ENCODE peak calls at places on chromosomes 16 and 17, in six cellular contexts. One of them, this sample, is unnamed.

GRCh38 chr17:55086635-55087058 is 118.1 kb downstream of the STXBP4 start:
- DNase-seq in COR-L47: no peak
- DNase-seq in AG04450: peak
- DNase-seq in lung: no peak
- DNase-seq in NCI-H1436: no peak
- DNase-seq in HCT116: peak
- DNase-seq in this sample: no peak

GRCh38 chr17:13027246-13027645 is 9.4 kb upstream of the ELAC2 start:
- DNase-seq in HCT116: no peak
- DNase-seq in COR-L47: no peak
- DNase-seq in AG04450: no peak
- DNase-seq in NCI-H1436: no peak
- DNase-seq in lung: no peak
- DNase-seq in this sample: no peak

GRCh38 chr17:48149174-48150106 is 41.9 kb downstream of the SNX11 start:
- DNase-seq in AG04450: no peak
- DNase-seq in HCT116: no peak
- DNase-seq in lung: no peak
- DNase-seq in COR-L47: peak
- DNase-seq in NCI-H1436: peak
- DNase-seq in this sample: no peak

GRCh38 chr16:18943414-18943813 is 17.2 kb upstream of the SMG1 start:
- DNase-seq in HCT116: no peak
- DNase-seq in COR-L47: no peak
- DNase-seq in AG04450: no peak
- DNase-seq in NCI-H1436: no peak
- DNase-seq in lung: no peak
- DNase-seq in this sample: no peak

GRCh38 chr17:7356779-7357178 is 1.8 kb downstream of the TMEM95 start:
- DNase-seq in AG04450: no peak
- DNase-seq in NCI-H1436: no peak
- DNase-seq in HCT116: no peak
- DNase-seq in lung: no peak
- DNase-seq in COR-L47: no peak
- DNase-seq in this sample: no peak

GRCh38 chr16:66440271-66440802 is 13.2 kb downstream of the BEAN1 start:
- DNase-seq in COR-L47: no peak
- DNase-seq in NCI-H1436: no peak
- DNase-seq in AG04450: no peak
- DNase-seq in lung: no peak
- DNase-seq in HCT116: no peak
- DNase-seq in this sample: no peak

GRCh38 chr16:50474138-50474537 is 74.1 kb upstream of the NKD1 start:
- DNase-seq in AG04450: no peak
- DNase-seq in NCI-H1436: no peak
- DNase-seq in HCT116: no peak
- DNase-seq in lung: no peak
- DNase-seq in COR-L47: no peak
- DNase-seq in this sample: no peak

GRCh38 chr17:77427471-77427991 is 286.8 kb downstream of the SEC14L1 start:
- DNase-seq in HCT116: no peak
- DNase-seq in NCI-H1436: no peak
- DNase-seq in lung: no peak
- DNase-seq in AG04450: no peak
- DNase-seq in COR-L47: no peak
- DNase-seq in this sample: peak

GRCh38 chr17:9875441-9875840 is 29.6 kb downstream of the RCVRN start:
- DNase-seq in HCT116: no peak
- DNase-seq in AG04450: no peak
- DNase-seq in lung: no peak
- DNase-seq in NCI-H1436: no peak
- DNase-seq in COR-L47: no peak
- DNase-seq in this sample: no peak

GRCh38 chr17:50206604-50207293 is 5.3 kb upstream of the COL1A1 start:
- DNase-seq in NCI-H1436: no peak
- DNase-seq in lung: no peak
- DNase-seq in HCT116: no peak
- DNase-seq in AG04450: no peak
- DNase-seq in COR-L47: peak
- DNase-seq in this sample: peak

GRCh38 chr16:89122322-89122831 is 28.7 kb downstream of the ACSF3 start:
- DNase-seq in lung: peak
- DNase-seq in AG04450: no peak
- DNase-seq in NCI-H1436: peak
- DNase-seq in HCT116: no peak
- DNase-seq in COR-L47: peak
- DNase-seq in this sample: peak

GRCh38 chr16:17305694-17306093 is 165.1 kb downstream of the XYLT1 start:
- DNase-seq in HCT116: no peak
- DNase-seq in COR-L47: no peak
- DNase-seq in NCI-H1436: no peak
- DNase-seq in lung: no peak
- DNase-seq in AG04450: no peak
- DNase-seq in this sample: no peak

GRCh38 chr17:49156256-49156655 is 23.7 kb downstream of the B4GALNT2 start:
- DNase-seq in HCT116: no peak
- DNase-seq in COR-L47: no peak
- DNase-seq in AG04450: no peak
- DNase-seq in lung: no peak
- DNase-seq in NCI-H1436: no peak
- DNase-seq in this sample: no peak

GRCh38 chr16:58051296-58051695 is 25.7 kb downstream of the MMP15 start:
- DNase-seq in lung: no peak
- DNase-seq in COR-L47: no peak
- DNase-seq in NCI-H1436: no peak
- DNase-seq in HCT116: no peak
- DNase-seq in AG04450: no peak
- DNase-seq in this sample: no peak

GRCh38 chr16:68792465-68793324 is 50.6 kb upstream of the TANGO6 start:
- DNase-seq in AG04450: no peak
- DNase-seq in lung: no peak
- DNase-seq in NCI-H1436: no peak
- DNase-seq in COR-L47: no peak
- DNase-seq in HCT116: no peak
- DNase-seq in this sample: no peak

GRCh38 chr16:72426416-72426815 is 254.5 kb upstream of the PMFBP1 start:
- DNase-seq in COR-L47: no peak
- DNase-seq in AG04450: no peak
- DNase-seq in lung: no peak
- DNase-seq in NCI-H1436: no peak
- DNase-seq in HCT116: no peak
- DNase-seq in this sample: no peak

GRCh38 chr17:66542967-66543525 is 240.6 kb downstream of the PRKCA start:
- DNase-seq in lung: no peak
- DNase-seq in AG04450: peak
- DNase-seq in NCI-H1436: no peak
- DNase-seq in COR-L47: no peak
- DNase-seq in HCT116: no peak
- DNase-seq in this sample: no peak

GRCh38 chr17:9403207-9403606 is 172.4 kb downstream of the STX8 start:
- DNase-seq in NCI-H1436: no peak
- DNase-seq in COR-L47: no peak
- DNase-seq in lung: no peak
- DNase-seq in HCT116: no peak
- DNase-seq in AG04450: no peak
- DNase-seq in this sample: no peak

GRCh38 chr17:81717049-81717765 is 5.1 kb downstream of the SLC25A10 start:
- DNase-seq in NCI-H1436: no peak
- DNase-seq in lung: no peak
- DNase-seq in AG04450: no peak
- DNase-seq in COR-L47: no peak
- DNase-seq in HCT116: no peak
- DNase-seq in this sample: no peak

GRCh38 chr17:67178555-67178954 is 66.4 kb downstream of the HELZ start:
- DNase-seq in lung: no peak
- DNase-seq in AG04450: no peak
- DNase-seq in NCI-H1436: no peak
- DNase-seq in COR-L47: no peak
- DNase-seq in HCT116: no peak
- DNase-seq in this sample: no peak

GRCh38 chr17:81003711-81004335 is 12.2 kb downstream of the CHMP6 start:
- DNase-seq in COR-L47: no peak
- DNase-seq in NCI-H1436: no peak
- DNase-seq in HCT116: no peak
- DNase-seq in lung: no peak
- DNase-seq in AG04450: no peak
- DNase-seq in this sample: no peak

GRCh38 chr16:29688172-29688571 is 9.2 kb downstream of the QPRT start:
- DNase-seq in COR-L47: no peak
- DNase-seq in NCI-H1436: no peak
- DNase-seq in lung: no peak
- DNase-seq in HCT116: no peak
- DNase-seq in AG04450: no peak
- DNase-seq in this sample: no peak

GRCh38 chr17:60971515-60972369 is 294.1 kb downstream of the BCAS3 start:
- DNase-seq in NCI-H1436: peak
- DNase-seq in AG04450: peak
- DNase-seq in COR-L47: no peak
- DNase-seq in HCT116: peak
- DNase-seq in lung: no peak
- DNase-seq in this sample: no peak

GRCh38 chr16:25747160-25747758 is 55.5 kb downstream of the HS3ST4 start:
- DNase-seq in AG04450: no peak
- DNase-seq in HCT116: no peak
- DNase-seq in COR-L47: no peak
- DNase-seq in NCI-H1436: no peak
- DNase-seq in lung: no peak
- DNase-seq in this sample: no peak

GRCh38 chr17:49694847-49695697 is 12.7 kb downstream of the SLC35B1 start:
- DNase-seq in AG04450: no peak
- DNase-seq in lung: peak
- DNase-seq in NCI-H1436: peak
- DNase-seq in COR-L47: peak
- DNase-seq in HCT116: no peak
- DNase-seq in this sample: no peak

GRCh38 chr17:78023042-78023441 is 64.5 kb downstream of the TNRC6C start:
- DNase-seq in HCT116: no peak
- DNase-seq in NCI-H1436: no peak
- DNase-seq in AG04450: no peak
- DNase-seq in COR-L47: no peak
- DNase-seq in lung: no peak
- DNase-seq in this sample: no peak

GRCh38 chr17:50918933-50919296 is 52.8 kb upstream of the TOB1 start:
- DNase-seq in lung: no peak
- DNase-seq in AG04450: no peak
- DNase-seq in COR-L47: peak
- DNase-seq in NCI-H1436: no peak
- DNase-seq in HCT116: no peak
- DNase-seq in this sample: no peak

GRCh38 chr17:21711182-21711581 is 18.9 kb downstream of the KCNJ18 start:
- DNase-seq in NCI-H1436: no peak
- DNase-seq in AG04450: no peak
- DNase-seq in HCT116: no peak
- DNase-seq in COR-L47: no peak
- DNase-seq in lung: no peak
- DNase-seq in this sample: no peak

GRCh38 chr17:65287040-65287439 is 149.9 kb downstream of the RGS9 start:
- DNase-seq in COR-L47: no peak
- DNase-seq in AG04450: no peak
- DNase-seq in NCI-H1436: no peak
- DNase-seq in HCT116: no peak
- DNase-seq in lung: no peak
- DNase-seq in this sample: no peak

GRCh38 chr16:83004868-83005652 is 378.3 kb downstream of the CDH13 start:
- DNase-seq in AG04450: no peak
- DNase-seq in HCT116: no peak
- DNase-seq in COR-L47: no peak
- DNase-seq in NCI-H1436: no peak
- DNase-seq in lung: no peak
- DNase-seq in this sample: no peak

GRCh38 chr17:62671553-62671952 is 44.1 kb downstream of the MRC2 start:
- DNase-seq in AG04450: no peak
- DNase-seq in NCI-H1436: peak
- DNase-seq in lung: no peak
- DNase-seq in COR-L47: peak
- DNase-seq in HCT116: no peak
- DNase-seq in this sample: peak

GRCh38 chr16:86499889-86500707 is 10.2 kb upstream of the FOXF1 start:
- DNase-seq in COR-L47: no peak
- DNase-seq in HCT116: no peak
- DNase-seq in NCI-H1436: no peak
- DNase-seq in AG04450: no peak
- DNase-seq in lung: no peak
- DNase-seq in this sample: no peak

GRCh38 chr16:15032547-15033308 is 23.1 kb downstream of the NTAN1 start:
- DNase-seq in NCI-H1436: no peak
- DNase-seq in COR-L47: no peak
- DNase-seq in lung: no peak
- DNase-seq in HCT116: no peak
- DNase-seq in AG04450: no peak
- DNase-seq in this sample: no peak

GRCh38 chr17:33202011-33202410 is 91.1 kb downstream of the ASIC2 start:
- DNase-seq in HCT116: no peak
- DNase-seq in NCI-H1436: no peak
- DNase-seq in lung: no peak
- DNase-seq in AG04450: no peak
- DNase-seq in COR-L47: no peak
- DNase-seq in this sample: no peak

GRCh38 chr16:8944113-8944765 is 19.5 kb downstream of the USP7 start:
- DNase-seq in lung: no peak
- DNase-seq in NCI-H1436: no peak
- DNase-seq in COR-L47: no peak
- DNase-seq in AG04450: no peak
- DNase-seq in HCT116: no peak
- DNase-seq in this sample: no peak

GRCh38 chr17:8709006-8709405 is 35.6 kb downstream of the CCDC42 start:
- DNase-seq in NCI-H1436: no peak
- DNase-seq in HCT116: no peak
- DNase-seq in lung: no peak
- DNase-seq in AG04450: no peak
- DNase-seq in COR-L47: no peak
- DNase-seq in this sample: no peak

GRCh38 chr16:85570213-85570734 is 42.8 kb upstream of the GSE1 start:
- DNase-seq in COR-L47: no peak
- DNase-seq in NCI-H1436: no peak
- DNase-seq in lung: no peak
- DNase-seq in AG04450: no peak
- DNase-seq in HCT116: peak
- DNase-seq in this sample: no peak

GRCh38 chr16:4698321-4699029 is 5.1 kb downstream of the NUDT16L1 start:
- DNase-seq in NCI-H1436: no peak
- DNase-seq in lung: no peak
- DNase-seq in HCT116: no peak
- DNase-seq in AG04450: no peak
- DNase-seq in COR-L47: no peak
- DNase-seq in this sample: no peak